ENCODE peak calls at places on chromosomes 3 and 15, in five cellular contexts. D is SK-N-SH, P is H1, O is K562, Q is GM12878. M is an unnamed sample.

GRCh38 chr15:71916834-71917233 is 106.5 kb downstream of the NR2E3 start:
- DNase-seq in O (no peak), P (no peak), D (peak; percentile 55), Q (no peak), M (no peak)

GRCh38 chr15:70362911-70363310 is 265.2 kb upstream of the TLE3 start:
- DNase-seq in D (peak; percentile 71), Q (no peak), O (peak; percentile 24), P (peak; percentile 13), M (peak; percentile 17)

GRCh38 chr3:161423911-161424522 is 52.7 kb upstream of the SPTSSB start:
- DNase-seq in D (peak; percentile 48), P (no peak), Q (no peak), O (peak; percentile 59), M (peak; percentile 41)

GRCh38 chr3:195226900-195227447 is 44.0 kb downstream of the XXYLT1 start:
- DNase-seq in P (no peak), O (no peak), Q (no peak), D (no peak), M (peak; percentile 22)

GRCh38 chr3:25664066-25664809 is 469 bp downstream of the TOP2B start:
- DNase-seq in Q (no peak), D (peak; percentile 74), O (peak; percentile 79), P (no peak), M (peak; percentile 29)

GRCh38 chr15:93942140-93942808 is 289.1 kb upstream of the MCTP2 start:
- DNase-seq in O (no peak), P (no peak), Q (no peak), D (no peak), M (no peak)

GRCh38 chr3:55571216-55571813 is 84.2 kb upstream of the WNT5A start:
- DNase-seq in Q (peak; percentile 34), O (no peak), P (no peak), D (no peak), M (no peak)

GRCh38 chr15:32743411-32744145 is 25.8 kb downstream of the GREM1 start:
- DNase-seq in Q (no peak), D (no peak), O (no peak), P (no peak), M (no peak)

GRCh38 chr15:100897873-100898490 is 18.4 kb downstream of the ALDH1A3 start:
- DNase-seq in P (no peak), Q (no peak), O (no peak), D (no peak), M (no peak)

GRCh38 chr3:56303508-56303907 is 164.8 kb downstream of the ERC2 start:
- DNase-seq in Q (peak; percentile 35), O (peak; percentile 18), D (peak; percentile 54), P (peak; percentile 79), M (peak; percentile 32)

GRCh38 chr3:48848816-48849515 is 1.3 kb upstream of the PRKAR2A start:
- DNase-seq in D (no peak), P (no peak), Q (no peak), O (no peak), M (no peak)
- TF ChIP-seq TAF1 in D (no peak), P (no peak), Q (no peak), O (no peak), M (no peak)

GRCh38 chr3:170421147-170421641 is 2.5 kb downstream of the CLDN11 start:
- DNase-seq in O (no peak), D (peak; percentile 27), Q (no peak), P (no peak), M (peak; percentile 42)

GRCh38 chr3:170418422-170419300 is at the start of gene CLDN11:
- DNase-seq in P (no peak), Q (no peak), O (peak; percentile 46), D (peak; percentile 91), M (no peak)

GRCh38 chr3:170419301-170420087 is 826 bp downstream of the CLDN11 start:
- DNase-seq in P (no peak), O (no peak), D (peak; percentile 32), Q (no peak), M (no peak)

GRCh38 chr3:170421758-170422157 is 3.1 kb downstream of the CLDN11 start:
- DNase-seq in O (no peak), Q (no peak), P (no peak), D (no peak), M (no peak)

GRCh38 chr3:170420307-170420821 is 1.7 kb downstream of the CLDN11 start:
- DNase-seq in D (no peak), P (no peak), O (no peak), Q (no peak), M (no peak)
- H3K27ac ChIP-seq in D (no peak overlapping the region), P (no peak overlapping the region), O (no peak overlapping the region), Q (no peak overlapping the region), M (no peak overlapping the region)

GRCh38 chr3:151964768-151965167 is 91.3 kb downstream of the SUCNR1 start:
- DNase-seq in O (no peak), D (no peak), Q (no peak), P (no peak), M (no peak)
- TF ChIP-seq TAF1 in O (no peak), D (no peak), Q (no peak), P (no peak), M (no peak)

GRCh38 chr3:123789760-123790159 is 94.4 kb downstream of the MYLK start:
- DNase-seq in P (no peak), O (no peak), Q (no peak), D (no peak), M (no peak)

GRCh38 chr3:123791417-123791816 is 92.7 kb downstream of the MYLK start:
- DNase-seq in O (no peak), D (no peak), Q (no peak), P (no peak), M (no peak)

GRCh38 chr3:123791073-123791370 is 93.1 kb downstream of the MYLK start:
- DNase-seq in O (no peak), Q (no peak), P (no peak), D (no peak), M (no peak)

GRCh38 chr3:123789160-123789559 is 95.0 kb downstream of the MYLK start:
- DNase-seq in P (no peak), D (no peak), O (no peak), Q (no peak), M (no peak)

GRCh38 chr3:123790254-123791072 is 93.7 kb downstream of the MYLK start:
- DNase-seq in O (no peak), D (no peak), P (no peak), Q (no peak), M (no peak)
- H3K27ac ChIP-seq in O (no peak overlapping the region), D (peak overlapping the region; percentile 98), P (no peak overlapping the region), Q (no peak overlapping the region), M (no peak overlapping the region)

GRCh38 chr15:83838763-83839162 is 184.8 kb downstream of the ADAMTSL3 start:
- DNase-seq in D (no peak), Q (no peak), P (no peak), O (no peak), M (no peak)

GRCh38 chr15:83842281-83842680 is 188.4 kb downstream of the ADAMTSL3 start:
- DNase-seq in Q (no peak), O (no peak), P (no peak), D (no peak), M (no peak)

GRCh38 chr15:83835384-83836010 is 181.6 kb downstream of the ADAMTSL3 start:
- DNase-seq in P (no peak), O (no peak), Q (no peak), D (no peak), M (no peak)

GRCh38 chr15:83833569-83833968 is 179.6 kb downstream of the ADAMTSL3 start:
- DNase-seq in O (no peak), D (no peak), P (no peak), Q (no peak), M (no peak)

DNA sequence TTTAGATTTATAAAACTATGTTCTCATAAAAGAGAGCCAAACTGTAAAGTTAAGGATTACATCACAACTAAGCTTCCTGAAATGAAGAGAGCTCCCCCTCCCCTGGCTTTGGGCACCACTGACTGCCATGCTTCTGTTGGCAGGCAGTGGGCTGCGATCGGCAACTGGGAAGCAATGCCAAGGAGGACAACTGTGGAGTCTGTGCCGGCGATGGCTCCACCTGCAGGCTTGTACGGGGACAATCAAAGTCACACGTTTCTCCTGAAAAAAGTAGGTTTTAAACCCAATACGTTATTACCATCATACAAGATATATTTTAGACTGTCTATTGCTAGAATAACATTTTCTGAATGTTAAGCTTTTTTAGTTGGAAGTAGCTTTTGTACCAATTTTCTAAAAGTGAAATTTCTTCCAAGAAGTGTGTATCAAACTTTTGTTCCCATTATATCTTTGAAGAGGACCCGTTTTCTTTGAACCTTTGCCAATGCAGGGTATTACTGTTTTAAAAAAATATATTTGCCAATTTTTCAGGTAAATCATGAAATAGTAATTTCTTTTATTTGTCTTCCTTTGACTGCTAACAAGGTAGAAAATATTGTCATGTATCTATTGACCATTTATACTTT is 184.1 kb downstream of the ADAMTSL3 start:
- DNase-seq in P (peak; percentile 36), O (peak; percentile 10), D (peak; percentile 55), Q (no peak), M (peak; percentile 5)
- TF ChIP-seq TAF1 in P (no peak), O (no peak), D (no peak), Q (no peak), M (no peak)

GRCh38 chr3:45027406-45027805 is 1.3 kb downstream of the CLEC3B start:
- DNase-seq in Q (no peak), P (no peak), D (no peak), O (no peak), M (no peak)
- H3K27ac ChIP-seq in Q (no peak overlapping the region), P (no peak overlapping the region), D (no peak overlapping the region), O (no peak overlapping the region), M (no peak overlapping the region)

GRCh38 chr3:72446406-72447058 is 401.7 kb downstream of the SHQ1 start:
- DNase-seq in Q (no peak), O (no peak), D (no peak), P (no peak), M (no peak)
- TF ChIP-seq TAF1 in Q (no peak), O (peak; percentile 59), D (no peak), P (peak; percentile 61), M (no peak)